ENCODE peak calls at places on chromosomes 7 and 10, in six cellular contexts. R, Y, F, E, T and B are unnamed samples.

GRCh38 chr7:140810385-140810784 is 113.9 kb downstream of the NDUFB2 start:
- DNase-seq in F (no peak), R (no peak), Y (no peak), T (no peak), E (no peak), B (no peak)

GRCh38 chr10:132400547-132401151 is 3.6 kb downstream of the PWWP2B start:
- DNase-seq in R (no peak), F (no peak), E (no peak), Y (no peak), T (no peak), B (no peak)

GRCh38 chr10:34993782-34994181 is 96.4 kb downstream of the CUL2 start:
- DNase-seq in E (no peak), R (no peak), Y (no peak), T (no peak), F (no peak), B (no peak)

GRCh38 chr7:143331179-143331825 is 15.4 kb downstream of the CLCN1 start:
- DNase-seq in F (no peak), R (no peak), E (peak), T (no peak), Y (no peak), B (no peak)

GRCh38 chr10:116631871-116632295 is 11.1 kb downstream of the PNLIPRP2 start:
- DNase-seq in E (no peak), F (no peak), Y (no peak), R (no peak), T (no peak), B (no peak)

GRCh38 chr10:89392974-89393373 is 551 bp downstream of the IFIT1 start:
- DNase-seq in Y (no peak), T (no peak), E (peak), R (no peak), F (peak), B (no peak)

GRCh38 chr7:80284848-80285247 is 150.2 kb downstream of the GNAI1 start:
- DNase-seq in T (no peak), Y (no peak), E (peak), R (no peak), F (peak), B (no peak)

GRCh38 chr10:10642741-10643280 is 374.9 kb upstream of the CELF2 start:
- DNase-seq in R (peak), F (peak), Y (no peak), E (no peak), T (no peak), B (no peak)

GRCh38 chr7:95002726-95003125 is 95.3 kb downstream of the PPP1R9A start:
- DNase-seq in F (no peak), E (no peak), T (no peak), R (no peak), Y (no peak), B (no peak)

GRCh38 chr7:17298840-17299476 is 506 bp downstream of the AHR start:
- DNase-seq in F (peak), Y (peak), R (peak), T (no peak), E (peak), B (peak)

GRCh38 chr10:110414563-110415309 is 83.0 kb upstream of the DUSP5 start:
- DNase-seq in R (no peak), E (peak), Y (peak), T (no peak), F (no peak), B (peak)

GRCh38 chr7:12954374-12954773 is 266.9 kb downstream of the ARL4A start:
- DNase-seq in E (no peak), T (no peak), F (no peak), R (no peak), Y (no peak), B (no peak)

GRCh38 chr10:24503627-24504320 is 219.9 kb downstream of the ARHGAP21 start:
- DNase-seq in E (peak), R (no peak), Y (no peak), F (peak), T (peak), B (no peak)

GRCh38 chr7:104156842-104157277 is 51.0 kb downstream of the ORC5 start:
- DNase-seq in T (no peak), F (peak), R (no peak), Y (no peak), E (peak), B (no peak)

GRCh38 chr10:19815478-19816419 is 483 bp upstream of the PLXDC2 start:
- DNase-seq in F (peak), T (peak), R (peak), Y (no peak), E (peak), B (no peak)

GRCh38 chr7:46146454-46147255 is 225.6 kb upstream of the IGFBP3 start:
- DNase-seq in F (no peak), T (no peak), R (no peak), E (no peak), Y (no peak), B (no peak)

GRCh38 chr7:126657599-126658358 is 595.0 kb downstream of the GRM8 start:
- DNase-seq in Y (no peak), T (no peak), F (peak), E (no peak), R (no peak), B (no peak)

GRCh38 chr7:128191136-128191844 is 49.8 kb upstream of the LEP start:
- DNase-seq in Y (no peak), T (no peak), E (no peak), F (no peak), R (no peak), B (no peak)

GRCh38 chr7:119197872-119198527 is 973.5 kb downstream of the ANKRD7 start:
- DNase-seq in T (peak), F (peak), R (no peak), Y (no peak), E (peak), B (no peak)

GRCh38 chr10:24382045-24382444 is 173.1 kb downstream of the KIAA1217 start:
- DNase-seq in Y (no peak), F (no peak), E (no peak), T (no peak), R (no peak), B (no peak)

GRCh38 chr10:6737080-6737641 is 157.1 kb upstream of the PRKCQ start:
- DNase-seq in R (no peak), E (peak), Y (no peak), T (no peak), F (no peak), B (no peak)

GRCh38 chr7:93883078-93883916 is 7.3 kb downstream of the TFPI2 start:
- DNase-seq in T (no peak), E (no peak), Y (no peak), F (no peak), R (no peak), B (no peak)

GRCh38 chr7:92635538-92635937 is 45.3 kb upstream of the FAM133B start:
- DNase-seq in R (no peak), Y (no peak), F (no peak), T (no peak), E (no peak), B (no peak)

GRCh38 chr7:1842321-1843221 is 172.5 kb downstream of the ELFN1 start:
- DNase-seq in Y (no peak), R (peak), F (peak), E (no peak), T (no peak), B (no peak)

GRCh38 chr7:16926283-16926682 is 44.5 kb upstream of the AGR3 start:
- DNase-seq in E (peak), F (peak), Y (no peak), R (no peak), T (no peak), B (no peak)

GRCh38 chr10:30386801-30387588 is 37.9 kb upstream of the MTPAP start:
- DNase-seq in T (no peak), Y (no peak), F (no peak), R (no peak), E (peak), B (no peak)

GRCh38 chr10:62893036-62893435 is 76.9 kb upstream of the EGR2 start:
- DNase-seq in Y (no peak), E (peak), R (no peak), F (no peak), T (no peak), B (no peak)

GRCh38 chr7:35748348-35748747 is 52.5 kb upstream of the SEPTIN7 start:
- DNase-seq in T (no peak), Y (no peak), F (no peak), R (no peak), E (no peak), B (no peak)

GRCh38 chr7:121102619-121103018 is 114.1 kb downstream of the CPED1 start:
- DNase-seq in F (peak), E (peak), R (no peak), T (no peak), Y (no peak), B (no peak)

GRCh38 chr10:63346015-63346441 is 119.7 kb downstream of the JMJD1C start:
- DNase-seq in E (peak), Y (no peak), T (no peak), R (no peak), F (no peak), B (no peak)

GRCh38 chr10:69714572-69714971 is 84.5 kb downstream of the FAM241B start:
- DNase-seq in Y (no peak), F (no peak), T (no peak), R (no peak), E (no peak), B (no peak)

GRCh38 chr10:69718951-69719350 is 82.8 kb upstream of the COL13A1 start:
- DNase-seq in F (no peak), E (no peak), R (no peak), Y (no peak), T (no peak), B (no peak)

GRCh38 chr10:69715156-69715898 is 85.3 kb downstream of the FAM241B start:
- DNase-seq in Y (no peak), R (no peak), T (no peak), E (peak), F (no peak), B (no peak)

GRCh38 chr10:69715899-69716606 is 85.7 kb upstream of the COL13A1 start:
- DNase-seq in F (no peak), R (no peak), E (no peak), Y (no peak), T (no peak), B (no peak)

GRCh38 chr10:69716711-69717560 is 84.8 kb upstream of the COL13A1 start:
- DNase-seq in R (peak), Y (peak), F (peak), T (peak), E (peak), B (no peak)
- TF ChIP-seq CTCF in R (peak), Y (peak), F (peak), T (peak), E (peak), B (no peak)

GRCh38 chr7:2904202-2904601 is 60.1 kb upstream of the GNA12 start:
- DNase-seq in Y (no peak), R (no peak), T (no peak), F (no peak), E (no peak), B (no peak)

GRCh38 chr7:2906197-2906931 is 62.3 kb upstream of the GNA12 start:
- DNase-seq in Y (no peak), E (no peak), F (no peak), R (no peak), T (no peak), B (no peak)

GRCh38 chr7:2905027-2905426 is 60.9 kb upstream of the GNA12 start:
- DNase-seq in T (no peak), E (no peak), Y (no peak), R (no peak), F (no peak), B (no peak)

GRCh38 chr7:2905500-2905899 is 61.4 kb upstream of the GNA12 start:
- DNase-seq in F (no peak), E (no peak), T (no peak), R (no peak), Y (no peak), B (no peak)

GRCh38 chr7:2903686-2904162 is 59.6 kb upstream of the GNA12 start:
- DNase-seq in Y (no peak), F (no peak), R (no peak), E (no peak), T (no peak), B (no peak)
- TF ChIP-seq CTCF in Y (no peak), F (no peak), R (no peak), E (no peak), T (no peak), B (no peak)

DNA sequence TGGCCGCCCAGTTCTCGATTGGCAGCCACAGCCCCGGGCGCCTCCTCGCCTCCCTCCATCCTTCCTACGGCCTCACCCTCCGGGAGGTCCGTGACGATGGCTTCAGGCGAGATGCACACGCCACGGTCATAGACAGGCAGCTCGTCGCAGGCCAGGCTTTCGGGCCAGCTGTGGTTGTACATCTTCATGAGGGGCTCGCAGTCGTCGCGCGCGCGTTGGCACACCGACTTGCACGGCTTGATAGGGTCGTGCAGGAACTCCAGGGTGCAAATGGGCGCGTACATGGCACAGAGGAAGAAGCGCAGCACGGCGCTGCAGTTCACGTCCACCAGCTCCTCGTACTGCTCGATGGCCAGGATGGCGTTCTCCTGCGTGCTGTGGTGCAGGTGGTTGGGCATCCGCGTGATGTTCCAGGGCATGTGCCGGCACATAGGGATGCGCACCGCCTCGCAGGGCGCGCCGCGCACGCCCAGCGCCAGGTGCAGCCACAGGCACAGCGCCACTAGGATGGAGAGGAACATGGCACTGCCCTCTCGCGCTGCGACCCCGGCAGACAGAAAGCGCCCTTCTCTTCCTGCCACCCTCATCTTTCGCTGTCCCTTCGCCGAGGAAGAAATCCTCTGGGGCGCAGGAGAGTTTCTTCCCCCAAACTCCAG is 472 bp downstream of the SFRP4 start:
- DNase-seq in F (peak), Y (no peak), R (peak), T (no peak), E (peak), B (no peak)
- TF ChIP-seq CTCF in F (no peak), Y (no peak), R (no peak), T (no peak), E (no peak), B (no peak)

DNA sequence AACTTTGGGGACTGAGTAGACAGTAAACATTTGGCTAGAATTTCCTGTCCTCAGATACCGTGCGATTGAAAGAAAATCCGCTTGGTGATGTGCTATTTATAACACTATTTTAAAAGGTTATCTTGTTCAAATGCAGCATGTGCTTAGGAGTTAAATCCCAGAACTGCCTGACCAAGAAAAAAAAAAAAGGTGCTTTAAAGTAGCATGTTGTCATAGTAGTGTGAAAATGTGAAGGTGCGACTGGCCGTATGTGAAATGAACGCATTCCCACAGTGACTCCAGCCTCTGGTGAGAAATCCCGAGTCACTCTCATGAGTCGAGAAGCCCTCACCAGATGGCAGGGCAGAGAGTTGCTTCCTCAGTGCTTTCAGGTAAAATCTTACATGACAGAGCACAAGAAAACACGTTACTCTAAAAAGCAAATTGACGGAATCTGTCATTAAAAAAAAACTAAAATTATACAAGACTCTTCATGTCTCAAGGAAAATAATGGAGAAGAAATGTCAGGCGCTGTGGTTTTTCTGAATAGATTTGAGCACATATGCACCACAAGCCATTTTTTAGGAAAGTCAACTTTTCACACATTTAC is 18.4 kb upstream of the KLF6 start:
- DNase-seq in T (no peak), E (peak), Y (no peak), F (peak), R (no peak), B (no peak)
- TF ChIP-seq CTCF in T (no peak), E (no peak), Y (no peak), F (no peak), R (no peak), B (no peak)

GRCh38 chr10:12906051-12906541 is 95.4 kb downstream of the CCDC3 start:
- DNase-seq in T (no peak), Y (no peak), F (no peak), E (no peak), R (no peak), B (no peak)

GRCh38 chr10:12902959-12903358 is 98.6 kb downstream of the CCDC3 start:
- DNase-seq in E (no peak), F (no peak), Y (no peak), T (no peak), R (no peak), B (no peak)

GRCh38 chr10:12898271-12898670 is 103.2 kb downstream of the CCDC3 start:
- DNase-seq in F (no peak), Y (no peak), T (no peak), R (no peak), E (no peak), B (no peak)

GRCh38 chr10:12905067-12905466 is 96.4 kb downstream of the CCDC3 start:
- DNase-seq in T (no peak), R (no peak), Y (no peak), F (no peak), E (no peak), B (no peak)

GRCh38 chr10:12902135-12902572 is 99.4 kb downstream of the CCDC3 start:
- DNase-seq in T (peak), Y (peak), E (peak), R (no peak), F (peak), B (peak)
- TF ChIP-seq CTCF in T (peak), Y (peak), E (peak), R (peak), F (peak), B (peak)

GRCh38 chr10:114323023-114323422 is 81.3 kb downstream of the AFAP1L2 start:
- DNase-seq in F (no peak), R (no peak), E (no peak), T (no peak), Y (no peak), B (no peak)

GRCh38 chr10:114316744-114317143 is 77.7 kb downstream of the VWA2 start:
- DNase-seq in R (no peak), F (no peak), Y (no peak), T (no peak), E (no peak), B (no peak)

GRCh38 chr10:114322344-114322743 is 82.0 kb downstream of the AFAP1L2 start:
- DNase-seq in E (no peak), T (no peak), Y (no peak), R (no peak), F (peak), B (no peak)

GRCh38 chr10:114320249-114321116 is 81.4 kb downstream of the VWA2 start:
- DNase-seq in F (peak), E (peak), Y (no peak), T (no peak), R (no peak), B (no peak)

DNA sequence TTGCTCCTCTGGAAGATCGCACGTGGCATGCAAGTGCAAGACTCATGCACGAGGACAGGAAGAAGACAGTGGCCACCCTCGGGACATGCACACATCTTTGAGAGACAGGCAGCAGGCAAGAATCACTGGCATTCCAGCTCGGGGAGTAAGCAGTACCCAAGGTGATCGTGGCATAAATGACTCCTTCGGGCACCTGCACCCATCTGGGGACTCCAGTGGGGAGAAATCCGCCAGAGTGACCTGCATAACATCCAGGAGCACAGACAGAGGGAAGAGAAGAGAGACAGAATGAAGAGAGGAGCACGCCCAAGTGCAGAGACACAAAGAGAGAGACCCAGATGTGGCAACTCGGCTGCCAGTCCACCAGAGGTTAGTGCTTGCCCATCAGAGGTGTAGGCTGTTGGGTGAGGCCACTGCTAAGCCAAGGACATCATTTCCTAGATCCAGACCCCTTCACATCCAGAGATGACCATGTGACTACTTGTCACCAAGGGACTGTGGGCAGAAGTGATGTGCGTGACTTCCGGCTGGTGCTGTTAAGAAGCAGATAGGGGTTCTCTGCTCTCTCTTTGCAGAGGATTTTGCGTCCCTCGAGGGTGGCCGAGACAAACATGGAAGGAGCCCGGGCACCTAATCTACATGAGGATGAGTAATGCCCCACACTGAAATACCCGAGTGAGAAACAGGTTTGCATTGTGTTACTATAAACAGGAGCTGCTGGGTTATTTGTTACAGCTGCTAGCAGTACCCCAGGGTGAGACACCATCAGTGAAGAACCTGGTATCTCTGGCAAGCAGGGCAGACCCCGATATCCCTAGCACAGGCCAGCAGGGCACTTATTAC is 80.6 kb downstream of the VWA2 start:
- DNase-seq in R (peak), T (no peak), Y (no peak), E (no peak), F (no peak), B (no peak)
- TF ChIP-seq CTCF in R (no peak), T (no peak), Y (no peak), E (no peak), F (no peak), B (no peak)

GRCh38 chr7:20440472-20441105 is 109.9 kb downstream of the ITGB8 start:
- DNase-seq in E (no peak), T (peak), R (no peak), F (peak), Y (no peak), B (no peak)
- TF ChIP-seq CTCF in E (peak), T (peak), R (no peak), F (peak), Y (no peak), B (no peak)

DNA sequence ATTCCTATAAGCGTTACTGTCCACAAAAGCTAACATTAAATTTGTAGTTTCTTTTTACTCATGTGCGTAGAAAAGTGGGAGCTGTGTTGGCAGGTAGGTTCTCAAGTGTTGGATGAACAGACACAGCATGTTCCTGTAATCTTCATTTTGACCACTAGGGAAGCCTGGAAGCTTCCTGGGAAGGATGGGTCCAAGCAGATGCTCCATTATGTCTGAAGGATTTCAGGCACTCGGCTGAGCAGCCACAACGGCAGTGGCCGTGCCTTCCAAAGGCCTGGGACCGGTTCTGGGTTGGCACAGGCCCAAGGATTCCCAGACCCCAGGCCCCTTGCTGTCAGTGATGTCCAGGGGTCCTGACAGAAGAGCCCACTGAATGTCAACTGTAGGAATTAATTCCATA is 386.3 kb downstream of the TNS3 start:
- DNase-seq in Y (no peak), R (no peak), E (no peak), T (no peak), F (no peak), B (no peak)
- TF ChIP-seq CTCF in Y (no peak), R (no peak), E (peak), T (peak), F (no peak), B (no peak)

GRCh38 chr7:124840435-124840834 is 74.8 kb upstream of the GPR37 start:
- DNase-seq in R (no peak), T (no peak), Y (no peak), F (peak), E (no peak), B (no peak)
- TF ChIP-seq CTCF in R (peak), T (peak), Y (no peak), F (peak), E (peak), B (no peak)